ENCODE peak calls at places on chromosomes 6 and 20, in ten cellular contexts. D is GM23338, I is spleen, P is Panc1, S is stomach, Z is HepG2, H is suprapubic skin, L is sigmoid colon, Y is vagina, V is SK-N-SH. F is an unnamed sample. For H3K4me1, the result is how much of the 10 kb centered on the place peaks cover.

GRCh38 chr20:3616250-3616649 is 46.9 kb downstream of the GFRA4 start:
- DNase-seq in D (peak), I (no peak), P (no peak), S (peak), Z (no peak), H (no peak), L (no peak), Y (no peak), V (no peak), F (peak)

GRCh38 chr6:110949679-110950285 is 8.7 kb upstream of the GTF3C6 start:
- DNase-seq in D (peak), I (no peak), P (no peak), S (no peak), Z (no peak), H (no peak), L (no peak), Y (no peak), V (peak), F (no peak)

GRCh38 chr20:1825492-1825891 is 69.7 kb upstream of the SIRPA start:
- DNase-seq in D (no peak), I (no peak), P (no peak), S (no peak), Z (no peak), H (no peak), L (no peak), Y (no peak), V (no peak), F (no peak)

GRCh38 chr6:112660626-112661025 is 313.5 kb downstream of the RFPL4B start:
- DNase-seq in D (no peak), I (no peak), P (no peak), S (no peak), Z (no peak), H (no peak), L (no peak), Y (no peak), V (no peak), F (no peak)

GRCh38 chr6:40931927-40932326 is 107.1 kb downstream of the UNC5CL start:
- DNase-seq in D (no peak), I (no peak), P (no peak), S (no peak), Z (no peak), H (no peak), L (no peak), Y (no peak), V (no peak), F (no peak)

GRCh38 chr6:108581237-108581931 is 20.7 kb downstream of the FOXO3 start:
- DNase-seq in D (no peak), I (no peak), P (no peak), S (no peak), Z (no peak), H (no peak), L (peak), Y (no peak), V (peak), F (peak)

GRCh38 chr6:74741608-74742007 is 464.2 kb downstream of the COL12A1 start:
- DNase-seq in D (peak), I (no peak), P (no peak), S (no peak), Z (no peak), H (no peak), L (peak), Y (no peak), V (no peak), F (no peak)

GRCh38 chr6:8904754-8905153 is 469.4 kb upstream of the SLC35B3 start:
- DNase-seq in D (peak), I (no peak), P (no peak), S (no peak), Z (peak), H (no peak), L (no peak), Y (no peak), V (peak), F (no peak)

GRCh38 chr6:159919011-159919511 is 28.3 kb downstream of the MAS1 start:
- DNase-seq in D (no peak), I (no peak), P (no peak), S (no peak), Z (no peak), H (no peak), L (no peak), Y (no peak), V (no peak), F (no peak)

GRCh38 chr6:57190140-57190539 is 18.0 kb downstream of the BAG2 start:
- DNase-seq in D (no peak), I (no peak), P (no peak), S (no peak), Z (peak), H (no peak), L (no peak), Y (no peak), V (no peak), F (no peak)

GRCh38 chr6:42726485-42727083 is 4.2 kb upstream of the PRPH2 start:
- DNase-seq in D (peak), I (peak), P (no peak), S (peak), Z (peak), H (no peak), L (peak), Y (no peak), V (peak), F (peak)

GRCh38 chr6:136696783-136697364 is 95.4 kb downstream of the MAP3K5 start:
- DNase-seq in D (no peak), I (no peak), P (no peak), S (no peak), Z (no peak), H (no peak), L (no peak), Y (no peak), V (no peak), F (peak)

GRCh38 chr20:58144071-58144470 is 84.4 kb downstream of the ANKRD60 start:
- DNase-seq in D (no peak), I (no peak), P (no peak), S (no peak), Z (no peak), H (peak), L (peak), Y (no peak), V (no peak), F (no peak)

GRCh38 chr6:158801655-158802294 is 17.4 kb downstream of the EZR start:
- DNase-seq in D (no peak), I (no peak), P (no peak), S (peak), Z (no peak), H (no peak), L (no peak), Y (no peak), V (no peak), F (no peak)

GRCh38 chr6:28408076-28408802 is 8.7 kb upstream of the ZSCAN12 start:
- DNase-seq in D (no peak), I (no peak), P (no peak), S (no peak), Z (no peak), H (no peak), L (no peak), Y (no peak), V (no peak), F (no peak)

GRCh38 chr6:33277663-33278391 is 904 bp downstream of the B3GALT4 start:
- DNase-seq in D (peak), I (peak), P (no peak), S (no peak), Z (no peak), H (no peak), L (no peak), Y (no peak), V (peak), F (no peak)

DNA sequence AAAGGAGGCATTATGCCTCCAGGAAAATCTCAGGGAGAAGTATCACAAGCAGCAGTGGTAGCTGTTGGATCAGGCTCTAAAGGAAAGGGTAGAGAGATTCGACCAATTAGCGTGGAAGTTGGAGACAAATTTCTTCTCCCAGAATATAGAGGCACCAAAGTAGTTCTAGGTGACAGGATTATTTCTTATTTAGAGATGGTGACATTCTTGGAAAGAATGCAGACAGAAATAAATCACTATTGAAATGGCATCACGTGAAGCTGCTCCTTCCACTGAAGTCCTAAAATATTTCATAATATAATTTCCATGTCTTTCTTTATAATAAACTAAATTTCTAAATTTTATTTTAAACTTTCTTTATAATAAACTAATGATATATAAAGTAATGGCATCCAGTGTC is 117.5 kb downstream of the TCP11 start:
- DNase-seq in D (no peak), I (no peak), P (no peak), S (no peak), Z (no peak), H (no peak), L (no peak), Y (no peak), V (no peak), F (no peak)
- H3K4me1 ChIP-seq in D (half or more), I (under half), P (under half), S (half or more), Z (under half), H (half or more), L (under half), Y (half or more), V (under half), F (under half)

GRCh38 chr6:127266178-127266891 is at the start of gene RNF146:
- DNase-seq in D (peak), I (no peak), P (peak), S (peak), Z (peak), H (peak), L (peak), Y (peak), V (peak), F (peak)
- TF ChIP-seq POLR2AphosphoS5 in D (peak), I (no peak), P (no peak), S (no peak), Z (no peak), H (peak), L (no peak), Y (no peak), V (no peak), F (peak)

GRCh38 chr20:611047-611842 is 1.1 kb upstream of the TCF15 start:
- DNase-seq in D (no peak), I (no peak), P (no peak), S (no peak), Z (no peak), H (no peak), L (no peak), Y (no peak), V (no peak), F (no peak)

GRCh38 chr20:609371-609964 is 641 bp downstream of the TCF15 start:
- DNase-seq in D (peak), I (no peak), P (no peak), S (no peak), Z (no peak), H (no peak), L (no peak), Y (no peak), V (peak), F (no peak)

GRCh38 chr20:610130-611046 is at the start of gene TCF15:
- DNase-seq in D (peak), I (no peak), P (no peak), S (no peak), Z (no peak), H (no peak), L (no peak), Y (no peak), V (peak), F (no peak)

GRCh38 chr20:608970-609369 is 1.1 kb downstream of the TCF15 start:
- DNase-seq in D (no peak), I (no peak), P (no peak), S (no peak), Z (no peak), H (no peak), L (no peak), Y (no peak), V (no peak), F (no peak)

GRCh38 chr20:611843-612185 is 1.7 kb upstream of the TCF15 start:
- DNase-seq in D (peak), I (no peak), P (no peak), S (no peak), Z (no peak), H (no peak), L (no peak), Y (no peak), V (no peak), F (no peak)
- H3K4me3 ChIP-seq in D (peak), I (no peak), P (no peak), S (no peak), Z (no peak), H (no peak), L (no peak), Y (no peak), V (no peak), F (no peak)

GRCh38 chr6:142843344-142843743 is 101.6 kb downstream of the HIVEP2 start:
- DNase-seq in D (no peak), I (no peak), P (no peak), S (no peak), Z (no peak), H (no peak), L (no peak), Y (no peak), V (no peak), F (no peak)
- H3K4me1 ChIP-seq in D (half or more), I (under half), P (half or more), S (half or more), Z (half or more), H (half or more), L (under half), Y (half or more), V (half or more), F (under half)

GRCh38 chr6:168684906-168685305 is 243.9 kb downstream of the SMOC2 start:
- DNase-seq in D (no peak), I (no peak), P (no peak), S (no peak), Z (no peak), H (no peak), L (no peak), Y (peak), V (no peak), F (no peak)

GRCh38 chr6:168686339-168686738 is 245.4 kb downstream of the SMOC2 start:
- DNase-seq in D (no peak), I (no peak), P (no peak), S (no peak), Z (no peak), H (no peak), L (no peak), Y (peak), V (no peak), F (no peak)

GRCh38 chr6:168686831-168687730 is 246.1 kb downstream of the SMOC2 start:
- DNase-seq in D (no peak), I (no peak), P (no peak), S (no peak), Z (no peak), H (no peak), L (no peak), Y (no peak), V (no peak), F (no peak)

GRCh38 chr6:168683621-168684020 is 242.6 kb downstream of the SMOC2 start:
- DNase-seq in D (no peak), I (no peak), P (no peak), S (no peak), Z (no peak), H (no peak), L (no peak), Y (peak), V (no peak), F (no peak)

DNA sequence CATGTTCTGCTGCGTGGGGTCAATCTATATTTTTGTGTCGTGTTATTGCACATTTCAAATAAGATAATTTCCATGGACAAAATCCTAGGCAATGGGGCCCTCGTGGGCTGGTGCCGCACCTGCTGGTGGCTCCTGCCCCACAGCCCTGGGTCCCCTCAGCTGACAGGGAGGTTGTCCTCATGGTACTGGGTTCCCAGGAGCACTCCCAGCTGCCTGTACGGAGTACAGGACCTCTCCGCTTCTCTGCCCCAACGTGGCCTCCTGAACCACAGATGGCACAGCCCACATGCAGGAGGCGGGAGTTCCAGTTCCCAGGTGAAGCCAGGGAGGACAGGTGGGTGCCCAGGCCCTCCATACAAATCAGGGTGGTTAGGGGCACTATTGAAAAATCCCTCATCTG is 243.5 kb downstream of the SMOC2 start:
- DNase-seq in D (no peak), I (no peak), P (no peak), S (no peak), Z (no peak), H (no peak), L (no peak), Y (peak), V (no peak), F (no peak)
- TF ChIP-seq POLR2AphosphoS5 in D (no peak), I (no peak), P (no peak), S (no peak), Z (no peak), H (no peak), L (no peak), Y (no peak), V (no peak), F (no peak)

DNA sequence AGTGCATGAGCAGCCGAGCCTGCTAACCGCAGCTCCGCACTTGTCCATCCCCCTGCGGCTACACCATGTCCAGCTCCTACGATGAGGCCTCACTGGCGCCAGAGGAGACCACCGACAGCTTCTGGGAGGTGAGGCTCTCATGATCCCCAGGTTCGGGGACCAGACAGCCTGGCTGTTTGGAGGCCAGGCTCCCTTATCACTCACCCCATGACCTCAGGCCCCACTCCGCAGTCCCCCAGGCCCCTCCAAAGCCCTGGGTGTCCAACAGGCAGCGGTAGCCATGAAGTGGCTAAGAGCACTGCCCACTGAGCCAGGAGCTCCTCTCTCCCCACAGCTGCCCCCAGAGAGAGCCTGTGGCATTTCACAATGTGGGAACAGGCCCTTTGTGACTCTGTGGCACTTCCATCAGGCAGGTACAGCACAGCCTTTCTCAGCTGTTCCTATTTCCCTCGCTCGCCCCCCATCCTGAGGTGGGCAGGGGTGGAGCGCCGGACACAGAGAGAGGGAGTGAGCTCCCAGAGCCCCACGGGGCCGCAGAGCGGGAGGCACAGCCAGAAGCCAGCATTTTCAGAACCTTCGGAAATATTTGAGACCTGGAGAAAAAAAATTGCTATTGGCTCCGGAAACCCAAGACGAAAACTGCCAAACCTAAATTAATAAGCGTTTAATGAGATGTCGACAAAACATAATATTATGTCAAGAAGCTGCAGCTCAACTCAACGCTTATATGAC is 29.7 kb downstream of the SPDEF start:
- DNase-seq in D (no peak), I (peak), P (no peak), S (no peak), Z (no peak), H (no peak), L (no peak), Y (no peak), V (no peak), F (no peak)
- H3K4me3 ChIP-seq in D (peak), I (peak), P (peak), S (peak), Z (peak), H (peak), L (no peak), Y (peak), V (peak), F (peak)

GRCh38 chr6:153058291-153058690 is 55.8 kb upstream of the MTRF1L start:
- DNase-seq in D (no peak), I (no peak), P (no peak), S (no peak), Z (no peak), H (no peak), L (no peak), Y (no peak), V (no peak), F (no peak)

GRCh38 chr6:153059311-153059710 is 56.8 kb upstream of the MTRF1L start:
- DNase-seq in D (no peak), I (no peak), P (no peak), S (no peak), Z (no peak), H (no peak), L (no peak), Y (no peak), V (no peak), F (no peak)

GRCh38 chr6:153058909-153059308 is 56.4 kb upstream of the MTRF1L start:
- DNase-seq in D (no peak), I (no peak), P (no peak), S (no peak), Z (no peak), H (no peak), L (no peak), Y (no peak), V (no peak), F (no peak)

GRCh38 chr6:153059757-153060156 is 57.2 kb upstream of the MTRF1L start:
- DNase-seq in D (peak), I (no peak), P (no peak), S (no peak), Z (peak), H (no peak), L (no peak), Y (no peak), V (no peak), F (no peak)

GRCh38 chr6:153056308-153056707 is 53.8 kb upstream of the MTRF1L start:
- DNase-seq in D (no peak), I (no peak), P (no peak), S (no peak), Z (no peak), H (no peak), L (no peak), Y (no peak), V (no peak), F (no peak)
- H3K4me1 ChIP-seq in D (under half), I (under half), P (under half), S (under half), Z (under half), H (under half), L (under half), Y (under half), V (under half), F (under half)

F was measured in prostate gland.